ENCODE peak calls at places on chromosomes 16 and 17, in four cellular contexts. M is fibroblast of the aortic adventitia, R is prostate gland, P is AG04450. B is an unnamed sample.

GRCh38 chr17:28643979-28644781 is 778 bp downstream of the BLTP2 start:
- DNase-seq in M (peak; percentile 62), P (no peak), R (peak; percentile 11), B (peak; percentile 72)

GRCh38 chr17:58335779-58336455 is 7.3 kb upstream of the TSPOAP1 start:
- DNase-seq in M (no peak), P (no peak), R (no peak), B (no peak)

GRCh38 chr16:68973611-68974120 is 130.3 kb downstream of the TANGO6 start:
- DNase-seq in R (no peak), M (no peak), P (no peak), B (no peak)

GRCh38 chr17:2233441-2233947 is 70.1 kb downstream of the SMG6 start:
- DNase-seq in R (no peak), M (no peak), P (no peak), B (peak; percentile 82)

GRCh38 chr17:55233840-55234239 is 30.9 kb upstream of the HLF start:
- DNase-seq in R (no peak), M (no peak), P (no peak), B (no peak)

GRCh38 chr17:1561420-1562177 is 993 bp downstream of the PITPNA start:
- DNase-seq in P (no peak), R (no peak), M (no peak), B (peak; percentile 28)

GRCh38 chr17:83122834-83123233 is 43.4 kb downstream of the METRNL start:
- DNase-seq in R (no peak), M (no peak), P (no peak), B (no peak)

GRCh38 chr17:4154201-4154600 is 11.2 kb downstream of the CYB5D2 start:
- DNase-seq in P (no peak), M (no peak), R (no peak), B (no peak)

GRCh38 chr17:78937561-78937960 is 12.4 kb upstream of the TIMP2 start:
- DNase-seq in M (no peak), R (no peak), P (no peak), B (no peak)

GRCh38 chr16:23670137-23670776 is 8.4 kb upstream of the PLK1 start:
- DNase-seq in M (peak; percentile 77), R (no peak), P (peak; percentile 76), B (peak; percentile 75)

GRCh38 chr16:69326172-69326873 is 4.1 kb downstream of the PDF start:
- DNase-seq in R (no peak), P (no peak), M (no peak), B (no peak)

GRCh38 chr17:13756763-13757162 is 155.0 kb upstream of the HS3ST3A1 start:
- DNase-seq in P (no peak), R (no peak), M (no peak), B (no peak)

GRCh38 chr17:13761221-13761620 is 159.5 kb upstream of the HS3ST3A1 start:
- DNase-seq in P (no peak), M (no peak), R (no peak), B (no peak)

GRCh38 chr17:13755851-13756250 is 154.1 kb upstream of the HS3ST3A1 start:
- DNase-seq in R (no peak), P (no peak), M (no peak), B (no peak)

GRCh38 chr17:13759936-13760335 is 158.2 kb upstream of the HS3ST3A1 start:
- DNase-seq in R (no peak), M (no peak), P (no peak), B (no peak)

DNA sequence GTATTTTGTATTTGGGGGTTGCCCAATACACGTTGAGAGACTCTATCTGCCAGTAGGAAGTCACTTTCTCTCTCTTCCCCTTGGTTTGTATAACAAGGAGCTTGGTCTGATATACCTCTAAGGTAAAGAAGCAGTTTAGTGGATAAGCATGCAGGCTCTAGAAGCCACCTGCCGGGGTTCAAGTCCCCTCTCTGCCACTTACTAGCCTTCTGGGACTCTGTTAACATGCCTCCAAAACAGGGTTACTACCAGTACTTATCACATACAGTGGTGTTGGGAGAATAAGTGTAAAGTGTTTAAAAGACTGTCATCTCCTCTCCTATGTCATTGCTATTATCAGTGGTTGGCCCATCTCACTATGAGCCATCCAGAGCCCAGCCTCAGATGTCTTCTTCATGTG is 156.1 kb upstream of the HS3ST3A1 start:
- DNase-seq in R (no peak), P (no peak), M (no peak), B (no peak)
- H3K4me3 ChIP-seq in R (no peak overlapping the region), P (no peak overlapping the region), M (no peak overlapping the region), B (no peak overlapping the region)

GRCh38 chr17:32497431-32498205 is 10.8 kb downstream of the CDK5R1 start:
- DNase-seq in R (no peak), P (no peak), M (no peak), B (no peak)
- TF ChIP-seq CTCF in R (no peak), P (no peak), M (no peak), B (peak; percentile 44)

DNA sequence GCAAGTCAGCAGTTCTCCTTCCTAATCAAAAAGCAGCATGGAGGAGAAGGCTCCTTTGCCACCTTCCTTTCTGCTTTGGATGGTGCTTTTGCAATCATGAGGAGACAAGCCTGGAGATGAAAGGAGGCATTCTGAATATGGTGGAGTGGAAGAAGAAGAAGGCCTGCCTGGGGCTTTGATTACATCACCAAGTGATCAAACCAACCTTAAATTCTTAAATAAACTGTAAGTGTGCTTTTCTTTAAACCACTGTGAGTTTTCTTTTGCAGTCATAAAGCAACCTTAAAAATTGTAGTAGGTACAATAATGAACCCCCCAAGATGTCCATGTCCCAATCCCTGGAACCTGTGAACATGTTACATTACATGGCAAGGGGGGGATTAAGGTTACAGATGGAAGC is 31.7 kb upstream of the IL21R start:
- DNase-seq in R (no peak), P (no peak), M (no peak), B (no peak)
- H3K4me3 ChIP-seq in R (no peak overlapping the region), P (no peak overlapping the region), M (no peak overlapping the region), B (no peak overlapping the region)

GRCh38 chr17:81608082-81608481 is 28.8 kb downstream of the NPLOC4 start:
- DNase-seq in R (no peak), M (no peak), P (no peak), B (peak; percentile 69)

GRCh38 chr17:81601525-81602120 is 35.3 kb downstream of the NPLOC4 start:
- DNase-seq in R (peak; percentile 52), P (peak; percentile 38), M (peak; percentile 87), B (peak; percentile 88)

GRCh38 chr17:81599719-81600486 is 37.0 kb downstream of the NPLOC4 start:
- DNase-seq in P (no peak), M (peak; percentile 22), R (no peak), B (peak; percentile 73)

GRCh38 chr17:81607431-81607830 is 29.5 kb downstream of the NPLOC4 start:
- DNase-seq in P (no peak), R (no peak), M (no peak), B (peak; percentile 44)

DNA sequence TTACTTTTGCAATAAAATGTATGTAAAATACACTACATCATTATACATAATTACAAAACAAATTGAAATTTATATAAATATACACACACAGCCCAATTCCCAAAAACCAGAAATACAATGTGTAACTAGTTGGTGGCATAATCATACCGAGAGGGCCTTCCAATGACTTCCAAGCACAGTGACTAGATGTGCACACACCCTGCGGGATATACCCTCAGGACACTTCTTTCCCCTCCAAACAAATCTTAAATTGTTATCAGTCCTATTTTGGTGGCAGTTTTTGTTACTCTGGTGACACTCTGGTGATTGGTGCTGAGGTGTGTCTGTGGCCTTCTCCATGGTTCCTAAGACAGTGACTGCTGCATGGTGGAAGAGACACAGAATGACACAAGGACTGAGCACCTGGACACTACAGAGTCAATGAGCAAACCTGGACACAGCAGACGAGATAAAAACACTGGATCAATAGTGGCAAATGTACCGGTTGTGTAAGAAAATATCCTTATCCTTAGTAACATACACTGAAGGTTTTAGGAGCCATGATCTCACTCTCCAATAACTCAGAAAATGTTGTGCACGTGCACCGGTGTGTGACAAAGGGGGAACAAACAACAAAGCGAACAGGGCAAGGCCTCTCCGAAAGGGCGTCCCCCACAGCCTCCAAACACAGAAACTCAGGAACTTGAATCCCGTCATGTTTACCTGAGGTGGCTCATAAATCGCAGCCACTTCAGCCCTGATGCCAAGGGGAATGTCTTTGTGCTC is 32.9 kb downstream of the NPLOC4 start:
- DNase-seq in R (no peak), M (no peak), P (no peak), B (no peak)
- TF ChIP-seq CTCF in R (no peak), M (no peak), P (no peak), B (no peak)

DNA sequence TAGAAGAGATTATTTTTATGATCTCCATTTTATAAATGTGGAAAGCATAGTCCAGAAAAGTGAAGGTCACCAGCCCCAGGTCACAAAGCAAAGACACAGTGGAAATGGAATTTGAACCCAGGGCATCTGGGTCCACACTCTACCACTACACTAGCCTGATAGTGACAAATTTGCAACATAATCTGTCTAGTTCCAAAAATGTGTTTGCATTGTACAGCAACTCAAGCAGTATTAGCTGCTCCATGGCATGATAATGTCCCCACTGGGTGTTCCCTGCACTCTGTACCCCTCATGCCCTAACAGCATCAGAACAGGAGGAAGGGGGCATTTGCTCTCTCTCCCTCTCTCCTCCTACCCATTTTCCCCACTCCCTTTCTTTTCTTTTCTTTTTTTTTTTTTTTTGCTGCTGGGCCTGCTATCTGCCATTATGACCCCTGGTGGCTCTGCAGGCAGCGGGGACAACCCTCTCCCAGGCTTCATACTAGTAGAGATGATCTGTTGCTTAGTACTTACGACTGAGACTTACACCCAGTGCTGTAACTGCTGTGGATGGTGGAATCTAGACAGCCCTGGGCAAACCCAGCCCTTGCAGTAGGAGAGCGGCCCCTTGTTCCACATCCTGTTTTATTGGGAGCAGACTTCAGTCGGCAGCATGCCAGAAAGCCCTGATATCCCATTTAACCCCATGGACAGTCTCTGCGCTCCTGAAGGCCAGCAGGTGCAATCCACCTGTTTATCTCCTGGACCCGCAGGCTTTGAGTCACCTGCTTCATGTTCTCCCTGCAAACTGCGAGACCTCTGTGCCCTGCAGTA is 306.3 kb downstream of the SOX9 start:
- DNase-seq in M (no peak), P (no peak), R (no peak), B (no peak)
- H3K4me3 ChIP-seq in M (no peak overlapping the region), P (no peak overlapping the region), R (no peak overlapping the region), B (no peak overlapping the region)

GRCh38 chr17:42005128-42005527 is 12.1 kb downstream of the DNAJC7 start:
- DNase-seq in R (no peak), P (no peak), M (no peak), B (no peak)

GRCh38 chr17:42010898-42011516 is 6.2 kb downstream of the DNAJC7 start:
- DNase-seq in M (peak; percentile 59), P (no peak), R (no peak), B (peak; percentile 63)

GRCh38 chr17:42009170-42009569 is 8.1 kb downstream of the DNAJC7 start:
- DNase-seq in M (no peak), R (no peak), P (no peak), B (peak; percentile 63)
- TF ChIP-seq CTCF in M (peak; percentile 14), R (no peak), P (no peak), B (peak; percentile 55)

GRCh38 chr17:65515512-65515911 is 45.9 kb downstream of the AXIN2 start:
- DNase-seq in R (no peak), P (no peak), M (no peak), B (no peak)
- H3K4me3 ChIP-seq in R (no peak overlapping the region), P (no peak overlapping the region), M (no peak overlapping the region), B (no peak overlapping the region)